ENCODE peak calls at places on chromosomes 5 and 9, in seven cellular contexts. One of them, this sample, is unnamed.

GRCh38 chr5:1315018-1315708 is 20.3 kb upstream of the TERT start:
- DNase-seq in fibroblast of lung: no peak
- DNase-seq in fibroblast of pulmonary artery: no peak
- DNase-seq in A549: no peak
- DNase-seq in prostate gland: no peak
- DNase-seq in MM.1S: no peak
- DNase-seq in WERI-Rb-1: peak; percentile 6
- DNase-seq in this sample: no peak

GRCh38 chr5:27137329-27137728 is 98.9 kb upstream of the CDH9 start:
- DNase-seq in MM.1S: no peak
- DNase-seq in fibroblast of pulmonary artery: no peak
- DNase-seq in prostate gland: no peak
- DNase-seq in A549: no peak
- DNase-seq in WERI-Rb-1: no peak
- DNase-seq in fibroblast of lung: no peak
- DNase-seq in this sample: no peak

GRCh38 chr5:132428811-132429440 is 59.4 kb downstream of the SLC22A5 start:
- DNase-seq in fibroblast of lung: peak; percentile 92
- DNase-seq in prostate gland: no peak
- DNase-seq in WERI-Rb-1: no peak
- DNase-seq in MM.1S: no peak
- DNase-seq in A549: peak; percentile 17
- DNase-seq in fibroblast of pulmonary artery: peak; percentile 65
- DNase-seq in this sample: no peak

GRCh38 chr5:178522361-178522760 is 67.8 kb downstream of the COL23A1 start:
- DNase-seq in prostate gland: no peak
- DNase-seq in MM.1S: no peak
- DNase-seq in fibroblast of pulmonary artery: no peak
- DNase-seq in fibroblast of lung: no peak
- DNase-seq in WERI-Rb-1: no peak
- DNase-seq in A549: no peak
- DNase-seq in this sample: no peak

GRCh38 chr9:21017092-21017491 is 14.3 kb downstream of the HACD4 start:
- DNase-seq in MM.1S: no peak
- DNase-seq in WERI-Rb-1: no peak
- DNase-seq in prostate gland: no peak
- DNase-seq in fibroblast of lung: peak; percentile 67
- DNase-seq in A549: peak; percentile 35
- DNase-seq in fibroblast of pulmonary artery: peak; percentile 63
- DNase-seq in this sample: no peak

GRCh38 chr9:127569819-127570401 is 42.2 kb upstream of the STXBP1 start:
- DNase-seq in A549: peak; percentile 69
- DNase-seq in WERI-Rb-1: no peak
- DNase-seq in MM.1S: peak; percentile 84
- DNase-seq in fibroblast of lung: peak; percentile 60
- DNase-seq in prostate gland: no peak
- DNase-seq in fibroblast of pulmonary artery: peak; percentile 24
- DNase-seq in this sample: no peak

GRCh38 chr9:76758476-76758875 is 5.8 kb upstream of the PCA3 start:
- DNase-seq in prostate gland: no peak
- DNase-seq in A549: no peak
- DNase-seq in fibroblast of pulmonary artery: no peak
- DNase-seq in WERI-Rb-1: no peak
- DNase-seq in fibroblast of lung: peak; percentile 46
- DNase-seq in MM.1S: no peak
- DNase-seq in this sample: no peak

GRCh38 chr5:54309237-54309636 is 1.1 kb downstream of the ARL15 start:
- DNase-seq in fibroblast of lung: peak; percentile 12
- DNase-seq in prostate gland: no peak
- DNase-seq in A549: no peak
- DNase-seq in MM.1S: no peak
- DNase-seq in WERI-Rb-1: no peak
- DNase-seq in fibroblast of pulmonary artery: peak; percentile 15
- DNase-seq in this sample: no peak

GRCh38 chr9:131585375-131585774 is 40.1 kb downstream of the PRRT1B start:
- DNase-seq in prostate gland: no peak
- DNase-seq in fibroblast of pulmonary artery: peak; percentile 18
- DNase-seq in WERI-Rb-1: no peak
- DNase-seq in A549: no peak
- DNase-seq in MM.1S: peak; percentile 24
- DNase-seq in fibroblast of lung: no peak
- DNase-seq in this sample: no peak

GRCh38 chr9:90344013-90344412 is 298.6 kb downstream of the DIRAS2 start:
- DNase-seq in prostate gland: no peak
- DNase-seq in fibroblast of lung: peak; percentile 34
- DNase-seq in MM.1S: no peak
- DNase-seq in WERI-Rb-1: no peak
- DNase-seq in fibroblast of pulmonary artery: peak; percentile 84
- DNase-seq in A549: no peak
- DNase-seq in this sample: no peak

GRCh38 chr5:33565304-33565703 is 124.5 kb downstream of the TARS1 start:
- DNase-seq in fibroblast of pulmonary artery: peak; percentile 17
- DNase-seq in fibroblast of lung: no peak
- DNase-seq in MM.1S: no peak
- DNase-seq in prostate gland: no peak
- DNase-seq in A549: no peak
- DNase-seq in WERI-Rb-1: no peak
- DNase-seq in this sample: no peak

GRCh38 chr5:17882760-17883488 is 248.7 kb downstream of the TAF11L14 start:
- DNase-seq in prostate gland: peak; percentile 10
- DNase-seq in fibroblast of lung: no peak
- DNase-seq in MM.1S: no peak
- DNase-seq in WERI-Rb-1: peak; percentile 44
- DNase-seq in A549: peak; percentile 38
- DNase-seq in fibroblast of pulmonary artery: no peak
- DNase-seq in this sample: no peak
- TF ChIP-seq CTCF in prostate gland: no peak
- TF ChIP-seq CTCF in fibroblast of lung: no peak
- TF ChIP-seq CTCF in MM.1S: no peak
- TF ChIP-seq CTCF in WERI-Rb-1: peak; percentile 11
- TF ChIP-seq CTCF in A549: no peak
- TF ChIP-seq CTCF in fibroblast of pulmonary artery: no peak
- TF ChIP-seq CTCF in this sample: no peak

DNA sequence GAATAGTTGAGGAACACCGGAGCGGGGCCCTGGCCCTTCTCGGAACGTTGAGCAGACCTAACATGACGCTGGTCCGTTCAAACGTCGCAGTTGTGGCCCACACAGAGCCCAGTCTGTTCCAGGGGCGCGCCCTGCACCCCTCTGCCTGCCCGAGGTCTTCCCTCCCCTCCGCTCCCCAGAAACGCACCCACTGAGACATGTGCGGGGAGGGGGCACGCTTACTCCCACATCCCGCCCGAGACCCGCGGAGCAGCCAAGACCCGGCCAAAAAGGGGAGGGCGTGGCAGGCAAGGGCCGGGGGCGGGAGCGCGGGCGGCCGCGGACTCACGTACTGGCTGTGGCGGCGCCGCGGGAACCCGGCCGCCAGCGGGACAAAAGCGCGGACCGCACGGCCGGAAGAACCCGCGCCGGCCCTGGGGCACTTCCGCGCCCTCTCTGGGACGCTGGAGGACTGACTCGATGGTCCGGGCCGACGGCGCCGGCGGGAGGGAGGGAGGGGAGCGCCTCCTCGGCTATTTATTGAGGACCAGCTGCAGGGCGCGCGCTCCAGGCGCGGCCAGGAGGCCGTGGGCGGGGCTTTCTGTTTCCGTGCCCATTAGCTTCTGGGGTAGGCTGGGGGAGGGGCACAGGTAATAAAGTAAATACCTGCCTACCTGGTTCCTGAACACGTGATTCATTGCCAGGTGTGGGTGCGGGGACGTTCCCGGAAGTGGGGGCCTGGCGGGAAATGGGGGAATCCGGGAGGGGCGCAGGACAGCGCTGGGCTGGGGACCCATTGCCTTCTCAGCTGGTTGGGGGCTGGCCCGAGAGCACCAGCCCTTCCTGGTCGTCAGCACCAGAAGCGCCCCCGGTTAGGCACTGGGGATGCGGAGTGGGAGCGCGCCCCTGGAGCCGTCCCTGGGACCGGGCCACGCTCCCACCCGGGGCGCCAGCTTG is at the start of gene ZFP62:
- DNase-seq in fibroblast of pulmonary artery: peak; percentile 92
- DNase-seq in WERI-Rb-1: peak; percentile 80
- DNase-seq in A549: peak; percentile 94
- DNase-seq in fibroblast of lung: peak; percentile 90
- DNase-seq in prostate gland: peak; percentile 92
- DNase-seq in MM.1S: peak; percentile 96
- DNase-seq in this sample: peak; percentile 88
- TF ChIP-seq CTCF in fibroblast of pulmonary artery: no peak
- TF ChIP-seq CTCF in WERI-Rb-1: no peak
- TF ChIP-seq CTCF in A549: no peak
- TF ChIP-seq CTCF in fibroblast of lung: no peak
- TF ChIP-seq CTCF in prostate gland: no peak
- TF ChIP-seq CTCF in MM.1S: no peak
- TF ChIP-seq CTCF in this sample: peak; percentile 9

GRCh38 chr9:74770508-74771261 is 117.0 kb downstream of the TRPM6 start:
- DNase-seq in fibroblast of lung: no peak
- DNase-seq in MM.1S: peak; percentile 56
- DNase-seq in A549: peak; percentile 82
- DNase-seq in fibroblast of pulmonary artery: peak; percentile 7
- DNase-seq in WERI-Rb-1: peak; percentile 11
- DNase-seq in prostate gland: no peak
- DNase-seq in this sample: peak; percentile 39
- TF ChIP-seq CTCF in fibroblast of lung: peak; percentile 57
- TF ChIP-seq CTCF in MM.1S: peak; percentile 95
- TF ChIP-seq CTCF in A549: peak; percentile 90
- TF ChIP-seq CTCF in fibroblast of pulmonary artery: peak; percentile 63
- TF ChIP-seq CTCF in WERI-Rb-1: peak; percentile 24
- TF ChIP-seq CTCF in prostate gland: no peak
- TF ChIP-seq CTCF in this sample: peak; percentile 62

DNA sequence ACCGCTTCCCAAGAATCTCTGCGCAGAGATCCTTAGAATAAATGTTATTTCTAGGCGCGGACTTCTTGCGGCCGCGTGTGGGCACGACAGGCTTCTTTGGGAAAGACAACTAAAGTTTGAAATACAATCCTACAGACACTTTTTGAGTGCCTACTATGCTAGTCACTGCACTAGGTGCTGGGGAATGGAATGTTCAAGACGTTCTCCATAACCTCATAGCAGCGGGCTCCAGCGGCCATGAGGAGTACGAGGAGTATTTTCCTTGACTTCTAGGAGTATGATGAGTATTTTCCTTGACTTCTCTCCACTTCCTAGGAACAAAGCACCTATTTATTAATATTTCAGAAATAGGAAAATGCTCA is 636 bp upstream of the PWWP2A start:
- DNase-seq in MM.1S: no peak
- DNase-seq in prostate gland: no peak
- DNase-seq in A549: no peak
- DNase-seq in fibroblast of pulmonary artery: no peak
- DNase-seq in fibroblast of lung: no peak
- DNase-seq in WERI-Rb-1: no peak
- DNase-seq in this sample: no peak
- TF ChIP-seq CTCF in MM.1S: no peak
- TF ChIP-seq CTCF in prostate gland: no peak
- TF ChIP-seq CTCF in A549: no peak
- TF ChIP-seq CTCF in fibroblast of pulmonary artery: peak; percentile 15
- TF ChIP-seq CTCF in fibroblast of lung: peak; percentile 27
- TF ChIP-seq CTCF in WERI-Rb-1: no peak
- TF ChIP-seq CTCF in this sample: peak; percentile 42

GRCh38 chr5:7015586-7016256 is 302.5 kb downstream of the TENT4A start:
- DNase-seq in fibroblast of pulmonary artery: no peak
- DNase-seq in fibroblast of lung: no peak
- DNase-seq in prostate gland: no peak
- DNase-seq in A549: peak; percentile 14
- DNase-seq in WERI-Rb-1: peak; percentile 67
- DNase-seq in MM.1S: no peak
- DNase-seq in this sample: no peak
- TF ChIP-seq CTCF in fibroblast of pulmonary artery: no peak
- TF ChIP-seq CTCF in fibroblast of lung: no peak
- TF ChIP-seq CTCF in prostate gland: no peak
- TF ChIP-seq CTCF in A549: no peak
- TF ChIP-seq CTCF in WERI-Rb-1: peak; percentile 69
- TF ChIP-seq CTCF in MM.1S: peak; percentile 4
- TF ChIP-seq CTCF in this sample: peak; percentile 53

DNA sequence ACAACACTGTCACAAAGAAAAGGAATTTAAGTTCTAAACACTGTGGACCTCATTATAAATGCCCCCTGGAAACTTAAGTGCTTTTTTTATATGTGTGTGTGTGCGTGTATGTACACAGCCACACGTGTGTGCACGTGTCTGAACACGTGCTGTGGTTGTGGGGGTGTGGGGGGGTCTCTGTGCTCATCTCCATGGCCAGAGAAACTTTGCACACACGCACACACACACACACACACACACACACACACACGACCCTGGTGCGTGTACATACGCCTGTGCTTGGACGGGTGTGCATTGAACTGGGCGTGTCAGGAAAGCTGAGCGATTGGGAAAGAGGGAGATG is 27.9 kb downstream of the AMBP start:
- DNase-seq in A549: no peak
- DNase-seq in fibroblast of lung: no peak
- DNase-seq in prostate gland: no peak
- DNase-seq in MM.1S: no peak
- DNase-seq in fibroblast of pulmonary artery: no peak
- DNase-seq in WERI-Rb-1: no peak
- DNase-seq in this sample: no peak
- TF ChIP-seq CTCF in A549: no peak
- TF ChIP-seq CTCF in fibroblast of lung: no peak
- TF ChIP-seq CTCF in prostate gland: no peak
- TF ChIP-seq CTCF in MM.1S: no peak
- TF ChIP-seq CTCF in fibroblast of pulmonary artery: no peak
- TF ChIP-seq CTCF in WERI-Rb-1: no peak
- TF ChIP-seq CTCF in this sample: no peak

DNA sequence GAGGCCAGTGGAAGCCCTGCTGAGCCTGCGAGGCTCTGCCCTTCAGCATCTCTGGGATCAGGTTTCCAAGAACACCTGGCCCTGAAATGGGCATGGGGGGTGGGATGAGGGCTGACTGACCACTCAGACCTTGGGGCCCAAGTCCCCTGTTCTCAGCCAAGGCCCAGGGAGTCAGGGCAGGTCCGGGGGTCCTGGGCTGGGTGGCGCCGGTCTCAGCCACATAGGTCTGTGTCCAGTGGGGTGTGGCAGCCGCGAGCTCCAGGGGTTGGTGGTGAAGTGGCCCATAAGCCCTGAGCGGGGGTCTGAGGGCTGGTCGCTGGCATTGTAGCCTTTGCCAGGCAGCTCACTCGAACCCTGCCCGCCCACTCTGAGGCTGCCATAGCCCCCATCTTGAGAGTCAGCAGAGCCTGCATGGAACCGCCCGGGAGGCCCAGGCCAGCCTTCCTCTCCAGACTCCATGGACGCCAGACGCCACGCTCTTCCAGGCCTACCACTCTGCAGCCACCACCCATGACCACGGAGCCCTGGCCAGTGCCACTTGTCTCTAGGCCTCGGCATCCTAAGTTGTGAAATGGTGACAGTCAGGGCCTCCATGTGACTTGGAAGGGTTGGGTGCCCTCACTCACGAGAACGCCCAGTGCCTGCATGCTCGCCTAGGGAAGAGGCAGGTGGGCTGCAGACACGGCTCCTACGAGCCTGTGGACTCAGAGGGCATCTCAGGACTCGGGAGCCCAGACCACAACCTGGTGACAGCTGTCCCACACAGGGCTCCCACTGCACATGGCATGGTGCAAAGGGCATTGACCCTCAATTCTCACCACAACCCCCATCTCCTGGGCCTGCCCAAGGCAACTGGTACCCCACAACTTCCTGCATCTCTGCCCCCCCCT is 6.7 kb upstream of the DBH start:
- DNase-seq in prostate gland: no peak
- DNase-seq in fibroblast of lung: no peak
- DNase-seq in WERI-Rb-1: no peak
- DNase-seq in fibroblast of pulmonary artery: no peak
- DNase-seq in A549: no peak
- DNase-seq in MM.1S: no peak
- DNase-seq in this sample: no peak
- TF ChIP-seq CTCF in prostate gland: no peak
- TF ChIP-seq CTCF in fibroblast of lung: no peak
- TF ChIP-seq CTCF in WERI-Rb-1: no peak
- TF ChIP-seq CTCF in fibroblast of pulmonary artery: no peak
- TF ChIP-seq CTCF in A549: no peak
- TF ChIP-seq CTCF in MM.1S: no peak
- TF ChIP-seq CTCF in this sample: no peak

This sample was measured in neural crest cell.